ENCODE peak calls at places on chromosomes 4 and X, in five cellular contexts. One of them, this sample, is unnamed.

GRCh38 chr4:101439926-101440325 is 92.6 kb upstream of the PPP3CA start:
- DNase-seq in HepG2: no peak
- DNase-seq in H1: no peak
- DNase-seq in A549: no peak
- DNase-seq in K562: no peak
- DNase-seq in this sample: peak

GRCh38 chr4:152968806-152969394 is 32.8 kb downstream of the FHDC1 start:
- DNase-seq in H1: no peak
- DNase-seq in K562: no peak
- DNase-seq in A549: no peak
- DNase-seq in HepG2: no peak
- DNase-seq in this sample: peak

GRCh38 chr4:42151568-42152506 is 618 bp downstream of the BEND4 start:
- DNase-seq in A549: no peak
- DNase-seq in HepG2: no peak
- DNase-seq in H1: peak
- DNase-seq in K562: no peak
- DNase-seq in this sample: no peak

GRCh38 chrX:154824638-154825037 is 9.8 kb downstream of the SMIM9 start:
- DNase-seq in HepG2: no peak
- DNase-seq in K562: no peak
- DNase-seq in A549: no peak
- DNase-seq in H1: no peak
- DNase-seq in this sample: no peak

GRCh38 chrX:10945463-10945862 is 165.7 kb upstream of the HCCS start:
- DNase-seq in H1: no peak
- DNase-seq in A549: no peak
- DNase-seq in HepG2: no peak
- DNase-seq in K562: no peak
- DNase-seq in this sample: no peak

GRCh38 chr4:125838924-125839323 is 524.2 kb downstream of the FAT4 start:
- DNase-seq in HepG2: no peak
- DNase-seq in A549: no peak
- DNase-seq in K562: no peak
- DNase-seq in H1: no peak
- DNase-seq in this sample: peak

GRCh38 chrX:119784747-119785446 is 6.5 kb downstream of the RPL39 start:
- DNase-seq in HepG2: no peak
- DNase-seq in A549: peak
- DNase-seq in H1: peak
- DNase-seq in K562: peak
- DNase-seq in this sample: peak

GRCh38 chr4:103400405-103400804 is 202.3 kb upstream of the CENPE start:
- DNase-seq in H1: no peak
- DNase-seq in A549: no peak
- DNase-seq in K562: no peak
- DNase-seq in HepG2: peak
- DNase-seq in this sample: no peak

GRCh38 chrX:14616876-14617275 is 87.5 kb downstream of the GLRA2 start:
- DNase-seq in A549: no peak
- DNase-seq in HepG2: no peak
- DNase-seq in H1: no peak
- DNase-seq in K562: no peak
- DNase-seq in this sample: peak

GRCh38 chr4:24174622-24175021 is 284.8 kb upstream of the PPARGC1A start:
- DNase-seq in K562: no peak
- DNase-seq in HepG2: no peak
- DNase-seq in A549: no peak
- DNase-seq in H1: no peak
- DNase-seq in this sample: peak

GRCh38 chrX:45850775-45851433 is 650.2 kb upstream of the DIPK2B start:
- DNase-seq in K562: no peak
- DNase-seq in H1: no peak
- DNase-seq in HepG2: peak
- DNase-seq in A549: peak
- DNase-seq in this sample: peak

GRCh38 chrX:120463241-120463640 is 5.9 kb downstream of the LAMP2 start:
- DNase-seq in HepG2: peak
- DNase-seq in A549: peak
- DNase-seq in H1: no peak
- DNase-seq in K562: no peak
- DNase-seq in this sample: peak

GRCh38 chr4:30380404-30380998 is 339.7 kb upstream of the PCDH7 start:
- DNase-seq in A549: peak
- DNase-seq in K562: peak
- DNase-seq in H1: peak
- DNase-seq in HepG2: peak
- DNase-seq in this sample: peak

GRCh38 chrX:153708415-153708814 is 15.8 kb downstream of the BCAP31 start:
- DNase-seq in HepG2: peak
- DNase-seq in K562: peak
- DNase-seq in A549: peak
- DNase-seq in H1: no peak
- DNase-seq in this sample: peak

GRCh38 chrX:52261463-52262194 is 76.9 kb downstream of the MAGED4 start:
- DNase-seq in A549: peak
- DNase-seq in K562: peak
- DNase-seq in H1: peak
- DNase-seq in HepG2: peak
- DNase-seq in this sample: peak

GRCh38 chrX:29376584-29376983 is 789.3 kb downstream of the IL1RAPL1 start:
- DNase-seq in H1: no peak
- DNase-seq in K562: no peak
- DNase-seq in HepG2: no peak
- DNase-seq in A549: no peak
- DNase-seq in this sample: no peak

GRCh38 chrX:70478521-70478920 is 33.9 kb downstream of the DLG3 start:
- DNase-seq in HepG2: no peak
- DNase-seq in K562: no peak
- DNase-seq in H1: no peak
- DNase-seq in A549: no peak
- DNase-seq in this sample: no peak

GRCh38 chr4:3880595-3881120 is 114.5 kb downstream of the ADRA2C start:
- DNase-seq in A549: peak
- DNase-seq in H1: peak
- DNase-seq in K562: peak
- DNase-seq in HepG2: peak
- DNase-seq in this sample: peak

GRCh38 chr4:108926058-108926457 is 163.2 kb upstream of the ETNPPL start:
- DNase-seq in A549: no peak
- DNase-seq in HepG2: no peak
- DNase-seq in H1: no peak
- DNase-seq in K562: no peak
- DNase-seq in this sample: peak

GRCh38 chr4:149293233-149293632 is 522.4 kb downstream of the IQCM start:
- DNase-seq in A549: no peak
- DNase-seq in HepG2: no peak
- DNase-seq in K562: no peak
- DNase-seq in H1: no peak
- DNase-seq in this sample: no peak

GRCh38 chr4:23945521-23946017 is 55.7 kb upstream of the PPARGC1A start:
- DNase-seq in A549: no peak
- DNase-seq in H1: no peak
- DNase-seq in HepG2: peak
- DNase-seq in K562: no peak
- DNase-seq in this sample: peak

GRCh38 chr4:125368684-125369083 is 53.9 kb downstream of the FAT4 start:
- DNase-seq in H1: no peak
- DNase-seq in A549: no peak
- DNase-seq in HepG2: no peak
- DNase-seq in K562: no peak
- DNase-seq in this sample: peak

GRCh38 chr4:26719954-26720552 is 136.2 kb downstream of the TBC1D19 start:
- DNase-seq in HepG2: no peak
- DNase-seq in H1: no peak
- DNase-seq in K562: no peak
- DNase-seq in A549: peak
- DNase-seq in this sample: peak

GRCh38 chr4:90238141-90238540 is 110.9 kb downstream of the CCSER1 start:
- DNase-seq in A549: no peak
- DNase-seq in HepG2: no peak
- DNase-seq in H1: no peak
- DNase-seq in K562: no peak
- DNase-seq in this sample: no peak

DNA sequence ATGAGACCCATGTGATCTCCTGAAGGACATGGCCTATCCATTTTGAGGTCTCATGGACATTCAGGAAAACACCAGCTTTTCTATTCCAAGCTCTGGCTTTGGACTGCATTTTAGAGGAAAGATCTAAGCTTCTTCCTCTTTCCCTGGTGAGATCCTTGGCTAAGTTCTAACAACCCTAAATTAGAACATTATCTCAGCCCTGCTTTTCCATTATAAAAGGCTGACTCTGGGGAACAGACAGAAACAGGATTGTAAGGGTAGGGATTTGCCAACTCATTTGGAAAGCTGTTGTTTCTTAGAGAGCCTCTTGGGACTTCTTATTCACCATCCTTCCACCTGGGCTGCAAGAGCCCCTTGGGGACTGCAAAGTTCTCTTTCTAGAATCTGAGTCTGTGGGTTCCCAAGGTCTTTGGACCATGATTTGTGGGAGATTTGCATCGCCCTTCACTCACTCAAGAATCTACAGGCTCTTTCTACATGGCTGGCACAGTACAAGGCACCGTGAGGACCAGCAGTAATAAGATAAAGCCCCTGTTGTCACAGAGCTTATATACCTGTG is 146.9 kb downstream of the FNIP2 start:
- DNase-seq in HepG2: no peak
- DNase-seq in A549: no peak
- DNase-seq in K562: no peak
- DNase-seq in H1: no peak
- DNase-seq in this sample: no peak
- TF ChIP-seq MAFK in HepG2: no peak
- TF ChIP-seq MAFK in A549: no peak
- TF ChIP-seq MAFK in K562: no peak
- TF ChIP-seq MAFK in H1: no peak
- TF ChIP-seq MAFK in this sample: no peak

GRCh38 chr4:1841201-1841885 is 14.6 kb downstream of the LETM1 start:
- DNase-seq in HepG2: no peak
- DNase-seq in A549: no peak
- DNase-seq in K562: no peak
- DNase-seq in H1: no peak
- DNase-seq in this sample: no peak

GRCh38 chr4:1842993-1843448 is 12.9 kb downstream of the LETM1 start:
- DNase-seq in K562: no peak
- DNase-seq in A549: no peak
- DNase-seq in HepG2: no peak
- DNase-seq in H1: no peak
- DNase-seq in this sample: peak

GRCh38 chr4:1843852-1844251 is 12.1 kb downstream of the LETM1 start:
- DNase-seq in A549: no peak
- DNase-seq in H1: no peak
- DNase-seq in K562: no peak
- DNase-seq in HepG2: no peak
- DNase-seq in this sample: no peak

GRCh38 chr4:1841886-1842210 is 14.1 kb downstream of the LETM1 start:
- DNase-seq in HepG2: no peak
- DNase-seq in K562: no peak
- DNase-seq in H1: no peak
- DNase-seq in A549: no peak
- DNase-seq in this sample: no peak

GRCh38 chr4:1842339-1842895 is 13.5 kb downstream of the LETM1 start:
- DNase-seq in K562: no peak
- DNase-seq in H1: no peak
- DNase-seq in HepG2: no peak
- DNase-seq in A549: no peak
- DNase-seq in this sample: no peak
- TF ChIP-seq MAFK in K562: no peak
- TF ChIP-seq MAFK in H1: no peak
- TF ChIP-seq MAFK in HepG2: no peak
- TF ChIP-seq MAFK in A549: no peak
- TF ChIP-seq MAFK in this sample: no peak

GRCh38 chr4:141763373-141763772 is 127.0 kb downstream of the IL15 start:
- DNase-seq in HepG2: no peak
- DNase-seq in A549: no peak
- DNase-seq in H1: no peak
- DNase-seq in K562: no peak
- DNase-seq in this sample: no peak
- TF ChIP-seq MAFK in HepG2: no peak
- TF ChIP-seq MAFK in A549: no peak
- TF ChIP-seq MAFK in H1: no peak
- TF ChIP-seq MAFK in K562: no peak
- TF ChIP-seq MAFK in this sample: no peak

GRCh38 chr4:53197760-53198150 is 168.1 kb downstream of the SCFD2 start:
- DNase-seq in A549: no peak
- DNase-seq in HepG2: no peak
- DNase-seq in H1: no peak
- DNase-seq in K562: no peak
- DNase-seq in this sample: no peak

GRCh38 chr4:53194727-53195126 is 171.1 kb downstream of the SCFD2 start:
- DNase-seq in HepG2: no peak
- DNase-seq in H1: no peak
- DNase-seq in A549: no peak
- DNase-seq in K562: no peak
- DNase-seq in this sample: no peak

GRCh38 chr4:53196872-53197759 is 168.7 kb downstream of the SCFD2 start:
- DNase-seq in A549: peak
- DNase-seq in HepG2: peak
- DNase-seq in K562: peak
- DNase-seq in H1: no peak
- DNase-seq in this sample: peak

GRCh38 chr4:53196195-53196641 is 169.6 kb downstream of the SCFD2 start:
- DNase-seq in K562: no peak
- DNase-seq in A549: no peak
- DNase-seq in H1: no peak
- DNase-seq in HepG2: no peak
- DNase-seq in this sample: peak

DNA sequence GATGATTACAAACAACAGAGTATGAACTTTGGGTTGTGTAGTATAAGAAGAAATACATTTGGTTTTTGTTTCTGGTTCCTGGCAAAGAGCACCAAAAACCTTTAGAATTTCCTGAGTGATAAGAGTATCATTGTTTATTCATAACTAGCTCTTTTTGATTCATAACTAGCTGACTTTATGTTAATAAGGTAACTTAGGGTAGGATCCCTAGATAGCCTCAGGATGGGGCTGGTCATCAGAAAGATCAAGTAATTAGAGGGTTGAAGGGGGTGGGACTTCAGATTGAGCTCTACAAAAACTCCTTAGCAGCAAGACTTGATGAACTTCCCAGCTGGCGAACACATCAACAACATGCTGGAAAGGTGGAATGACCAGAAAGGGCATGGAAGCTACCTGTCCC is 166.5 kb downstream of the SCFD2 start:
- DNase-seq in HepG2: no peak
- DNase-seq in H1: no peak
- DNase-seq in A549: no peak
- DNase-seq in K562: no peak
- DNase-seq in this sample: no peak
- TF ChIP-seq MAFK in HepG2: no peak
- TF ChIP-seq MAFK in H1: no peak
- TF ChIP-seq MAFK in A549: no peak
- TF ChIP-seq MAFK in K562: no peak
- TF ChIP-seq MAFK in this sample: no peak

This sample was measured in IMR-90.